ENCODE peak calls at places on chromosomes 12 and 14, in four cellular contexts. Q, W, U and J are unnamed samples.
A peak's percentile ranks its signal among the peaks of the same experiment; 100 is the strongest.

GRCh38 chr12:130482448-130482847 is 144.8 kb downstream of the PIWIL1 start:
- DNase-seq in Q (no peak), W (peak; percentile 64), U (no peak), J (no peak)

GRCh38 chr12:9133243-9133938 is 17.7 kb upstream of the A2M start:
- DNase-seq in Q (no peak), W (no peak), U (no peak), J (no peak)

GRCh38 chr12:82838123-82838522 is 151.4 kb downstream of the TMTC2 start:
- DNase-seq in Q (no peak), W (no peak), U (no peak), J (no peak)

GRCh38 chr14:103801459-103801858 is 45.9 kb downstream of the PPP1R13B start:
- DNase-seq in Q (no peak), W (peak; percentile 29), U (peak; percentile 53), J (no peak)

GRCh38 chr12:76250256-76250655 is 98.0 kb downstream of the BBS10 start:
- DNase-seq in Q (no peak), W (peak; percentile 7), U (no peak), J (no peak)

GRCh38 chr12:30996255-30996654 is 69.7 kb downstream of the TSPAN11 start:
- DNase-seq in Q (no peak), W (no peak), U (no peak), J (no peak)

GRCh38 chr12:123069436-123070266 is 81.2 kb downstream of the PITPNM2 start:
- DNase-seq in Q (no peak), W (no peak), U (peak; percentile 24), J (no peak)

GRCh38 chr14:103086771-103087342 is 2.8 kb downstream of the LBHD2 start:
- DNase-seq in Q (no peak), W (no peak), U (no peak), J (no peak)

GRCh38 chr14:55180434-55180833 is 11.0 kb downstream of the DLGAP5 start:
- DNase-seq in Q (no peak), W (no peak), U (no peak), J (no peak)

GRCh38 chr14:55329999-55330710 is 58.9 kb downstream of the FBXO34 start:
- DNase-seq in Q (no peak), W (no peak), U (no peak), J (no peak)

GRCh38 chr12:71164166-71164876 is 6.5 kb upstream of the TSPAN8 start:
- DNase-seq in Q (no peak), W (no peak), U (no peak), J (no peak)

GRCh38 chr12:100857971-100858370 is 63.4 kb downstream of the ANO4 start:
- DNase-seq in Q (no peak), W (no peak), U (no peak), J (no peak)

GRCh38 chr12:131628766-131629448 is 82.0 kb upstream of the SFSWAP start:
- DNase-seq in Q (no peak), W (no peak), U (no peak), J (no peak)

GRCh38 chr12:43969882-43970281 is 134.0 kb downstream of the TMEM117 start:
- DNase-seq in Q (no peak), W (no peak), U (no peak), J (no peak)

GRCh38 chr12:14367097-14367661 is 1.7 kb downstream of the ATF7IP start:
- DNase-seq in Q (no peak), W (no peak), U (peak; percentile 43), J (no peak)

GRCh38 chr12:124659003-124659402 is 91.6 kb upstream of the NCOR2 start:
- DNase-seq in Q (no peak), W (no peak), U (no peak), J (no peak)

GRCh38 chr14:78403278-78403815 is 233.2 kb downstream of the NRXN3 start:
- DNase-seq in Q (no peak), W (peak; percentile 21), U (peak; percentile 21), J (peak; percentile 20)

GRCh38 chr14:67784244-67784823 is 32.1 kb downstream of the ZFYVE26 start:
- DNase-seq in Q (no peak), W (no peak), U (no peak), J (no peak)

GRCh38 chr12:115468087-115468510 is 784.1 kb upstream of the TBX3 start:
- DNase-seq in Q (no peak), W (no peak), U (peak; percentile 87), J (no peak)

GRCh38 chr12:118164798-118165486 is 29.0 kb downstream of the PEBP1 start:
- DNase-seq in Q (peak; percentile 15), W (peak; percentile 83), U (peak; percentile 63), J (no peak)

GRCh38 chr12:106522708-106523107 is 60.1 kb upstream of the RFX4 start:
- DNase-seq in Q (no peak), W (no peak), U (peak; percentile 23), J (no peak)

GRCh38 chr14:67674139-67674479 is 323 bp downstream of the VTI1B start:
- DNase-seq in Q (peak; percentile 56), W (peak; percentile 88), U (peak; percentile 87), J (peak; percentile 74)

GRCh38 chr14:74507085-74507484 is 13.5 kb downstream of the ISCA2 start:
- DNase-seq in Q (no peak), W (no peak), U (no peak), J (no peak)

GRCh38 chr14:103518416-103519042 is 4.1 kb downstream of the CKB start:
- DNase-seq in Q (peak; percentile 66), W (peak; percentile 91), U (peak; percentile 84), J (peak; percentile 63)

GRCh38 chr12:109449845-109450532 is 27.1 kb downstream of the KCTD10 start:
- DNase-seq in Q (no peak), W (peak; percentile 69), U (no peak), J (no peak)

GRCh38 chr12:68240975-68241374 is 12.4 kb downstream of the IL22 start:
- DNase-seq in Q (peak; percentile 72), W (no peak), U (peak; percentile 16), J (peak; percentile 72)

GRCh38 chr12:48037267-48037915 is 33.1 kb upstream of the COL2A1 start:
- DNase-seq in Q (no peak), W (peak; percentile 98), U (peak; percentile 79), J (no peak)

GRCh38 chr14:50383618-50384225 is 13.0 kb downstream of the CDKL1 start:
- DNase-seq in Q (no peak), W (no peak), U (peak; percentile 25), J (no peak)

GRCh38 chr14:37899365-37899764 is 303.9 kb downstream of the TTC6 start:
- DNase-seq in Q (no peak), W (no peak), U (no peak), J (no peak)

GRCh38 chr14:100543471-100544455 is 43.5 kb downstream of the BEGAIN start:
- DNase-seq in Q (no peak), W (no peak), U (no peak), J (no peak)

GRCh38 chr14:28303248-28303647 is 463.3 kb upstream of the FOXG1 start:
- DNase-seq in Q (no peak), W (no peak), U (no peak), J (no peak)

GRCh38 chr12:100799770-100800169 is 5.2 kb downstream of the ANO4 start:
- DNase-seq in Q (no peak), W (no peak), U (no peak), J (no peak)

GRCh38 chr14:101721111-101721510 is 40.4 kb upstream of the PPP2R5C start:
- DNase-seq in Q (no peak), W (no peak), U (no peak), J (no peak)

GRCh38 chr14:95545769-95546168 is 10.9 kb downstream of the GLRX5 start:
- DNase-seq in Q (no peak), W (no peak), U (no peak), J (no peak)

GRCh38 chr14:63544641-63545234 is 1.6 kb upstream of the PPP2R5E start:
- DNase-seq in Q (peak; percentile 43), W (no peak), U (peak; percentile 16), J (no peak)
- H2AFZ ChIP-seq in Q (peak overlapping the region; percentile 79), W (no peak overlapping the region), U (no peak overlapping the region), J (peak overlapping the region; percentile 81)

DNA sequence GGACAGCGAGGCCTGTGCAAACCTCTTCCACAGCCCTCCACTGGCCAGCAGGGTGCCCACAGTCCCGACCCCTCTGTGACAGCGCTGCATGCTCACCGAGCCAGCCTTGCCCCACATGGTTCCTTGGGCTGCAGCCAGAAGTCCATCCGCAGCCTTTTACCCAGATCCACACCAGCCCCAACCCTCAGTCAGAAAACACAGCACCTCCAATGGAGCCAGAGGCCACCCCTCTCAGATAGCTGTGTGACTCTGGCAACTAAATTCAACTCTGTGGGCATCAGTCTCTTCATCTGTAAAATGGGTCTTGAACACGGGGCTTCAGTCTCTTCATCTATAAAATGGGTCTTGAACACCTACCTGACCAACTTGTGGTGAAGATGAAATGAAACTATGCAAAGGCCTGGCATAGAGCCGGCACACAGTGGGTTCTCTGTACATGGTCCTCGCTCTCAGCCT is 38.0 kb downstream of the NFKBIA start:
- DNase-seq in Q (no peak), W (no peak), U (no peak), J (no peak)
- H2AFZ ChIP-seq in Q (peak overlapping the region; percentile 87), W (peak overlapping the region; percentile 94), U (no peak overlapping the region), J (no peak overlapping the region)

DNA sequence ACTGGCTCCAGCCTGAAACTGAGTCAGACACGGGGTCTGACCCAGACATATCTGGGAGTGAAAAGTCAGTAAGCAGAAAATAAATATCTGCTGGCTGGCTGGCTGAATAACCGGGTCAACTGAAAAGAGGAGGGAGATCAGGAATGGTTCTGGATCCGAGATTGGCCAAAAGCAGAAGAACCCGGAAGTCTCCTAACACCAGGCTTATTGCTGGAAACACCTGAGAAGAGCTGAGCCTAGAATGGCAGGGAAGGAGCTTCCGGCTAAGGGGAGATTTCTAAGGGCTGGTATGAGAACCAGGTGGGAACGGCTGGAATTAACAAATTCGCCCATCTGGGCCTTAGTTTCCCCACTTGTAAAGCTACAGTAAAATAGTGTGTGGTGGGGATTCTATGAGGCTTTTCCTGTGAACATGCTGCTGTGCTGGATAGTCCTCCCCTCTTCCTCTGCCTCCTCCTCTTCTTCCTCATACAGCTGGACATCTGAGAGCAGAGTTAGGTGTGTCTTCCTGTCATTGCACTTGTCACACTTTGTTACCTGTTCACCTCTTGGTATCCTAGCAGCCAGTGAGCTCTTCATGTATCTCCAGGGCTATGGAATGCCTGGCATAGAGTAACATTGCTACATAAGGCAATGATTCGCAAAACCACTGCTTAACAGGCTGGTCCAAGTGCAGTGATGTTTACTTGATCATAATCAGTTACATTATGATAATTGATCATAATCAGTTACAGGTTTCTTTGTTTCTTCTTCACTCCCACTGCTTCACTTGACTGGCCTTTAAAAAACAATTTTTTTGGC is 2.0 kb upstream of the SHMT2 start:
- DNase-seq in Q (no peak), W (peak; percentile 65), U (no peak), J (no peak)
- H2AFZ ChIP-seq in Q (peak overlapping the region; percentile 65), W (peak overlapping the region; percentile 19), U (no peak overlapping the region), J (no peak overlapping the region)

DNA sequence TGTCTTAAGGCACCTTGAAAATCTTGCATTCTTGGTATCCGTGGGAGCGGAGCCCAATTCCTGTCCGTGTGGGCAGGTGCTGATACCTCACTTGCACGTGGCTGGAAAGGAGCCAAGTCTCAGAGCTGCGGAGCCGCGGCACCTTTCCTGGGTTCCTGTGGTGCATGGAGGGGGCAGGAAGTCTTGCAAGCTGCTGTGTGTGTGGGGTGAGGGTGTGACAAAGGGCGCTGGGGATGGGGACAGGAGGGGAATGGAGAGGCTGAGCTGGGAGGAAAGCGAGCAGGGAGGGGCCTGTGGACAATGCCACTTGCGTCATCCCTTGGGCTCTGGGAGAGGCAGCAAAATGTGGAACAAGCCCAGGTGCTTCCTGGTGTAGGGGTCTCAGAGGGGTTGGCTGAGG is 86.7 kb downstream of the CALM1 start:
- DNase-seq in Q (no peak), W (peak; percentile 12), U (no peak), J (peak; percentile 29)
- H2AFZ ChIP-seq in Q (no peak overlapping the region), W (peak overlapping the region; percentile 66), U (no peak overlapping the region), J (no peak overlapping the region)

GRCh38 chr14:70857499-70857895 is 48.2 kb upstream of the MAP3K9 start:
- DNase-seq in Q (no peak), W (no peak), U (no peak), J (no peak)
- H2AFZ ChIP-seq in Q (no peak overlapping the region), W (peak overlapping the region; percentile 57), U (no peak overlapping the region), J (no peak overlapping the region)